ENCODE peak calls at places on chromosomes 7 and 10, in nine cellular contexts. L, Z, J, H, A, W, Y, S and F are unnamed samples.

GRCh38 chr10:6579193-6579903 is 728 bp downstream of the PRKCQ start:
- DNase-seq in H (no peak), Z (no peak), S (no peak), Y (peak; percentile 22), L (peak; percentile 68), A (no peak), W (no peak), J (no peak), F (no peak)

GRCh38 chr7:112358456-112358855 is 91.8 kb upstream of the IFRD1 start:
- DNase-seq in L (no peak), Y (no peak), Z (no peak), A (no peak), W (no peak), H (no peak), S (no peak), J (no peak), F (no peak)

GRCh38 chr10:25125151-25125550 is 49.6 kb upstream of the GPR158 start:
- DNase-seq in L (no peak), J (no peak), H (no peak), Z (no peak), W (no peak), A (no peak), Y (no peak), S (no peak), F (peak; percentile 41)

GRCh38 chr10:50640238-50640637 is 16.5 kb upstream of the SGMS1 start:
- DNase-seq in H (no peak), S (no peak), Y (no peak), Z (no peak), J (no peak), W (no peak), L (no peak), A (no peak), F (no peak)

GRCh38 chr7:47266131-47266706 is 315.7 kb downstream of the TNS3 start:
- DNase-seq in H (peak; percentile 82), J (no peak), A (peak; percentile 20), W (peak; percentile 48), S (peak; percentile 64), Z (peak; percentile 81), L (peak; percentile 64), Y (peak; percentile 70), F (peak; percentile 65)

GRCh38 chr7:3259711-3260424 is 41.2 kb upstream of the SDK1 start:
- DNase-seq in H (no peak), A (peak; percentile 26), Z (no peak), L (no peak), Y (no peak), S (no peak), W (no peak), J (no peak), F (no peak)

GRCh38 chr7:123594813-123595241 is 6.8 kb upstream of the ASB15 start:
- DNase-seq in H (no peak), A (no peak), S (no peak), Z (no peak), W (no peak), L (no peak), J (no peak), Y (peak; percentile 12), F (no peak)

GRCh38 chr7:100626530-100627237 is 14.3 kb downstream of the MOSPD3 start:
- DNase-seq in Z (peak; percentile 69), L (peak; percentile 92), Y (peak; percentile 76), A (peak; percentile 59), H (peak; percentile 87), W (peak; percentile 77), S (peak; percentile 77), J (peak; percentile 56), F (peak; percentile 94)

GRCh38 chr10:74596713-74597112 is 229.7 kb upstream of the KAT6B start:
- DNase-seq in S (no peak), W (no peak), L (no peak), A (no peak), Z (no peak), J (no peak), H (no peak), Y (no peak), F (no peak)

GRCh38 chr10:84097787-84098353 is 41.4 kb upstream of the GHITM start:
- DNase-seq in A (no peak), W (no peak), L (no peak), Z (no peak), J (peak; percentile 25), Y (no peak), H (no peak), S (peak; percentile 38), F (no peak)

GRCh38 chr10:95742962-95743535 is 12.9 kb upstream of the ENTPD1 start:
- DNase-seq in H (no peak), Z (no peak), A (no peak), S (no peak), Y (no peak), L (no peak), W (no peak), J (no peak), F (no peak)

GRCh38 chr7:151206914-151207313 is 3.4 kb downstream of the H2BK1 start:
- DNase-seq in H (no peak), S (no peak), L (no peak), Y (no peak), Z (peak; percentile 51), W (no peak), J (no peak), A (no peak), F (no peak)

GRCh38 chr7:963236-964078 is 9.0 kb upstream of the ADAP1 start:
- DNase-seq in H (peak; percentile 56), L (no peak), W (no peak), Y (no peak), S (no peak), Z (no peak), A (no peak), J (no peak), F (peak; percentile 18)

GRCh38 chr10:11687357-11687771 is 54.8 kb upstream of the ECHDC3 start:
- DNase-seq in Z (no peak), Y (no peak), L (no peak), J (no peak), A (no peak), W (no peak), H (no peak), S (peak; percentile 21), F (no peak)

GRCh38 chr10:62636825-62637248 is 167.7 kb upstream of the ADO start:
- DNase-seq in J (no peak), A (no peak), Y (no peak), Z (peak; percentile 24), S (no peak), W (no peak), L (no peak), H (no peak), F (no peak)

GRCh38 chr7:33459340-33459751 is 330.0 kb downstream of the BBS9 start:
- DNase-seq in A (peak; percentile 3), Y (peak; percentile 33), H (no peak), W (no peak), L (no peak), Z (no peak), S (peak; percentile 77), J (peak; percentile 10), F (peak; percentile 26)

GRCh38 chr7:55432937-55433784 is 68.0 kb downstream of the LANCL2 start:
- DNase-seq in Y (no peak), S (peak; percentile 47), Z (no peak), L (no peak), H (no peak), A (no peak), W (no peak), J (peak; percentile 36), F (peak; percentile 50)

GRCh38 chr7:137001041-137001440 is 132.6 kb downstream of the CHRM2 start:
- DNase-seq in A (no peak), Z (no peak), S (no peak), W (no peak), J (no peak), H (no peak), L (no peak), Y (no peak), F (no peak)

GRCh38 chr7:66353547-66353946 is 148.4 kb downstream of the TPST1 start:
- DNase-seq in Z (peak; percentile 8), J (no peak), A (no peak), H (no peak), W (no peak), Y (no peak), L (no peak), S (peak; percentile 78), F (no peak)

GRCh38 chr7:116386674-116387073 is 112.9 kb upstream of the CAV2 start:
- DNase-seq in J (no peak), H (no peak), A (no peak), S (no peak), Z (no peak), W (no peak), Y (no peak), L (no peak), F (no peak)

GRCh38 chr7:253491-254336 is 36.3 kb upstream of the FOXL3 start:
- DNase-seq in J (no peak), S (no peak), L (no peak), Y (no peak), W (no peak), Z (no peak), H (no peak), A (no peak), F (no peak)

GRCh38 chr10:86730227-86730626 is 26.2 kb upstream of the BMPR1A start:
- DNase-seq in J (no peak), Y (no peak), W (peak; percentile 70), L (no peak), H (peak; percentile 55), Z (no peak), A (no peak), S (no peak), F (peak; percentile 69)

GRCh38 chr7:111092406-111093160 is 1.7 kb downstream of the LRRN3 start:
- DNase-seq in H (no peak), A (no peak), Y (no peak), J (no peak), L (no peak), Z (no peak), S (no peak), W (no peak), F (no peak)

GRCh38 chr7:4610768-4611467 is 71.2 kb upstream of the FOXK1 start:
- DNase-seq in L (peak; percentile 47), H (peak; percentile 47), S (peak; percentile 64), W (peak; percentile 66), Y (peak; percentile 60), J (no peak), Z (peak; percentile 51), A (no peak), F (peak; percentile 49)

GRCh38 chr7:46764100-46764941 is 817.6 kb downstream of the TNS3 start:
- DNase-seq in J (no peak), S (peak; percentile 96), Y (no peak), Z (peak; percentile 38), W (peak; percentile 76), L (no peak), A (peak; percentile 82), H (no peak), F (peak; percentile 90)

GRCh38 chr10:131096031-131096430 is 215.5 kb downstream of the TCERG1L start:
- DNase-seq in W (no peak), H (no peak), L (no peak), S (no peak), Y (no peak), Z (no peak), J (no peak), A (no peak), F (no peak)

GRCh38 chr10:104367856-104368255 is 14.2 kb downstream of the CFAP58 start:
- DNase-seq in J (no peak), A (no peak), Z (no peak), W (no peak), Y (no peak), S (no peak), L (no peak), H (no peak), F (no peak)

GRCh38 chr7:109456116-109456515 is 886.4 kb downstream of the DNAJB9 start:
- DNase-seq in W (no peak), L (no peak), J (no peak), Z (no peak), Y (no peak), S (no peak), A (no peak), H (no peak), F (peak; percentile 21)